ENCODE peak calls at places on chromosomes 1 and 21, in ten cellular contexts. W, F, O, G, H, U, Z, D, Q and M are unnamed samples.

GRCh38 chr1:99685516-99686180 is 39.7 kb downstream of the PALMD start:
- DNase-seq in F (peak), U (no peak), G (peak), D (peak), H (peak), Q (peak), O (peak), W (peak), Z (peak), M (peak)

GRCh38 chr1:182842265-182842664 is 3.1 kb downstream of the DHX9 start:
- DNase-seq in F (no peak), O (no peak), G (no peak), W (no peak), Q (no peak), Z (no peak), H (no peak), D (no peak), U (no peak), M (no peak)

GRCh38 chr1:9689971-9690381 is 38.4 kb downstream of the PIK3CD start:
- DNase-seq in F (no peak), H (no peak), O (no peak), G (no peak), W (no peak), Q (peak), U (no peak), Z (peak), D (no peak), M (peak)

GRCh38 chr1:63874278-63874880 is 100.6 kb downstream of the ROR1 start:
- DNase-seq in O (no peak), U (no peak), W (no peak), Q (no peak), G (no peak), H (no peak), Z (no peak), D (no peak), F (no peak), M (no peak)

GRCh38 chr21:31180256-31181088 is 142.2 kb upstream of the KRTAP19-8 start:
- DNase-seq in O (peak), W (peak), U (no peak), Q (no peak), H (peak), Z (no peak), F (peak), D (no peak), G (no peak), M (no peak)

GRCh38 chr1:205226868-205227583 is 720 bp upstream of the TMCC2 start:
- DNase-seq in W (peak), U (no peak), Z (no peak), O (peak), D (no peak), G (no peak), F (peak), Q (no peak), H (no peak), M (no peak)

GRCh38 chr1:216903389-216903754 is 180.1 kb upstream of the ESRRG start:
- DNase-seq in W (peak), U (peak), D (no peak), H (peak), Q (peak), G (no peak), O (no peak), Z (no peak), F (peak), M (no peak)

GRCh38 chr1:22328331-22329170 is 123.1 kb upstream of the ZBTB40 start:
- DNase-seq in D (no peak), O (no peak), F (no peak), U (no peak), G (no peak), W (no peak), Z (peak), H (no peak), Q (no peak), M (no peak)

GRCh38 chr1:172969611-172970010 is 81.1 kb downstream of the TNFSF18 start:
- DNase-seq in U (peak), F (peak), O (no peak), D (no peak), Z (no peak), Q (no peak), G (no peak), W (no peak), H (no peak), M (no peak)
- TF ChIP-seq CTCF in U (no peak), F (no peak), O (no peak), D (no peak), Z (no peak), Q (no peak), G (no peak), W (no peak), H (no peak), M (no peak)

GRCh38 chr1:161132410-161133219 is at the start of gene DEDD:
- DNase-seq in W (peak), G (peak), F (peak), Q (peak), D (peak), Z (peak), O (peak), H (peak), U (peak), M (peak)
- TF ChIP-seq CTCF in W (no peak), G (no peak), F (no peak), Q (peak), D (peak), Z (no peak), O (peak), H (no peak), U (no peak), M (no peak)

DNA sequence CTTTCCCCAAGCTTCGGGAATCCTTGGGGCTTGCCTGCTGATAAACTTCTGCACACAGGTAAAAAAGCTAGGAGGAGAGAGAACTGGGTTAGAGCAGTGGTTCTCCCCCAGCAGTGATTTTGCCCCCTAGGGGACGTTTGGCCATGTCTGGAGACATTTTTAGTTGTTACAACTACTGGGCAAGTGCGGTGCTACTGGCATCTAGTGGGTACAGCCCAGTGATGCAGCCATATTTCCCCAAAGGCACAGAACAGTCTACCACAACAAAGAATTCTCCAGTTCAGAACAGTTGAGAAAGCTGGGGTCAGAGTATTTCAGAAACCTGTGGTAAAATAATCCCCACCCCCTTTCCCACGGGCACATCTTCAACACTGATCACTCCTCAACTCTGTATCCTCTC is 41.3 kb downstream of the LRRC71 start:
- DNase-seq in W (peak), Q (no peak), D (no peak), F (no peak), O (peak), G (no peak), Z (no peak), H (no peak), U (no peak), M (no peak)
- TF ChIP-seq CTCF in W (no peak), Q (peak), D (no peak), F (peak), O (peak), G (peak), Z (peak), H (peak), U (peak), M (peak)

DNA sequence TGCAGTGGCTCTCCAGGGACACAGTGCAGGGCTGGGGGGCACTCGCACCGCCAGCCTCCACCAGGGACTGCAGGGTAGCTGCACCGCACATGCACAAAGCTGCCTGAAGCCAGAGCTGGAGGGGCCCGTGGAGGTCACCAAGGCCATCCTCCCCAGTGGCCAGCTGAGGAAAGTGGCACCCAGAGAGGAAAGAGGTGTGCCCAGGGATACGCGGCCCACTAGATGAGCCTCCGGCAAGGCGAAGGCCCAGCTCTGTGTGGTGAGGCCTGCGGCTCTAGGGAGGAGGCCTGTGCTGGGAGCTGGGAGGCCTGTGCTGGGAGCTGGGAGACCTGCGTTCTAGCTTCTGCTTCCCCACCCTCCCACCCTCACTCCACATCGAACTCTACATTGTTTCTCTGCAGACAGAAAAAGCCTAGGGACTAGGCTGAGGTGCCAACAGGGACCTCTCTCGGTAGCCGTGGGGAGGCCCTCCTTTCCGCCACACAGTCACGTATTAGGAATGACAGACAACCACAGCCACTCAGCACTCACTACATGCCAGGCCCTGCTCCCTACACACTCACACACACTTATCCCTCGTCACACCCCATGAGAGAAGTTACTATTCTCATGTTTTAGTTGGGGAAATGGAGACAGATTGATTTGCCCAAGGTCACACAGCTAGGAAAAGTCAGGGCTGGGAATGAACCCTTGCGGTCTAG is 921 bp upstream of the ASCL5 start:
- DNase-seq in F (peak), Q (no peak), W (no peak), Z (no peak), G (no peak), H (no peak), D (no peak), U (no peak), O (no peak), M (no peak)
- TF ChIP-seq CTCF in F (no peak), Q (no peak), W (no peak), Z (no peak), G (no peak), H (no peak), D (no peak), U (no peak), O (no peak), M (no peak)

GRCh38 chr1:221435510-221435909 is 306.4 kb downstream of the DUSP10 start:
- DNase-seq in Z (no peak), Q (no peak), O (peak), D (no peak), G (no peak), F (peak), W (peak), U (no peak), H (no peak), M (no peak)
- TF ChIP-seq CTCF in Z (peak), Q (peak), O (peak), D (peak), G (peak), F (peak), W (peak), U (peak), H (peak), M (peak)

GRCh38 chr1:230694464-230694863 is 19.5 kb downstream of the AGT start:
- DNase-seq in G (no peak), U (no peak), W (no peak), H (no peak), D (no peak), Z (no peak), F (no peak), O (no peak), Q (no peak), M (no peak)
- TF ChIP-seq CTCF in G (no peak), U (no peak), W (no peak), H (no peak), D (no peak), Z (no peak), F (no peak), O (no peak), Q (no peak), M (no peak)

GRCh38 chr1:154405762-154406571 is 824 bp downstream of the IL6R start:
- DNase-seq in O (peak), F (peak), W (no peak), Z (no peak), Q (peak), D (peak), G (peak), U (no peak), H (no peak), M (peak)
- TF ChIP-seq CTCF in O (peak), F (peak), W (no peak), Z (no peak), Q (no peak), D (peak), G (peak), U (peak), H (no peak), M (peak)